ENCODE peak calls at places on chromosomes 12 and 14, in four cellular contexts. B is A549, P is dorsolateral prefrontal cortex, Y is AG04450. T is an unnamed sample.
A peak's percentile ranks its signal among the peaks of the same experiment; 100 is the strongest.

GRCh38 chr14:104976198-104977007 is 1.8 kb downstream of the AHNAK2 start:
- DNase-seq in B (peak; percentile 90), P (peak; percentile 75), Y (peak; percentile 46), T (peak; percentile 71)

GRCh38 chr12:83954071-83954789 is 958.4 kb downstream of the SLC6A15 start:
- DNase-seq in B (no peak), P (no peak), Y (no peak), T (no peak)

GRCh38 chr12:93979189-93979588 is 169.2 kb upstream of the PLXNC1 start:
- DNase-seq in B (peak; percentile 47), P (no peak), Y (no peak), T (peak; percentile 35)

GRCh38 chr14:61720302-61720677 is 25.0 kb downstream of the HIF1A start:
- DNase-seq in B (no peak), P (no peak), Y (no peak), T (no peak)

GRCh38 chr14:51491036-51491545 is 160.6 kb upstream of the FRMD6 start:
- DNase-seq in B (no peak), P (no peak), Y (no peak), T (no peak)

GRCh38 chr14:96648506-96649326 is 146.5 kb downstream of the PAPOLA start:
- DNase-seq in B (no peak), P (no peak), Y (no peak), T (no peak)

GRCh38 chr14:104115691-104116543 is 22.5 kb upstream of the KIF26A start:
- DNase-seq in B (no peak), P (no peak), Y (no peak), T (no peak)

GRCh38 chr12:124184456-124184855 is 110.4 kb upstream of the RFLNA start:
- DNase-seq in B (no peak), P (no peak), Y (no peak), T (no peak)

GRCh38 chr12:101866615-101867373 is 10.6 kb upstream of the DRAM1 start:
- DNase-seq in B (no peak), P (no peak), Y (no peak), T (no peak)

GRCh38 chr12:2057041-2057792 is 4.4 kb downstream of the CACNA1C start:
- DNase-seq in B (peak; percentile 49), P (peak; percentile 69), Y (no peak), T (no peak)

GRCh38 chr14:101017806-101018560 is 114.5 kb upstream of the RTL1 start:
- DNase-seq in B (no peak), P (no peak), Y (no peak), T (no peak)

GRCh38 chr14:31934767-31935266 is 142.3 kb upstream of the ARHGAP5 start:
- DNase-seq in B (peak; percentile 87), P (no peak), Y (no peak), T (peak; percentile 15)

GRCh38 chr12:10372534-10372931 is 17.3 kb downstream of the KLRK1 start:
- DNase-seq in B (no peak), P (no peak), Y (no peak), T (no peak)

GRCh38 chr14:92914087-92914656 is 8.8 kb upstream of the CHGA start:
- DNase-seq in B (no peak), P (no peak), Y (no peak), T (no peak)

DNA sequence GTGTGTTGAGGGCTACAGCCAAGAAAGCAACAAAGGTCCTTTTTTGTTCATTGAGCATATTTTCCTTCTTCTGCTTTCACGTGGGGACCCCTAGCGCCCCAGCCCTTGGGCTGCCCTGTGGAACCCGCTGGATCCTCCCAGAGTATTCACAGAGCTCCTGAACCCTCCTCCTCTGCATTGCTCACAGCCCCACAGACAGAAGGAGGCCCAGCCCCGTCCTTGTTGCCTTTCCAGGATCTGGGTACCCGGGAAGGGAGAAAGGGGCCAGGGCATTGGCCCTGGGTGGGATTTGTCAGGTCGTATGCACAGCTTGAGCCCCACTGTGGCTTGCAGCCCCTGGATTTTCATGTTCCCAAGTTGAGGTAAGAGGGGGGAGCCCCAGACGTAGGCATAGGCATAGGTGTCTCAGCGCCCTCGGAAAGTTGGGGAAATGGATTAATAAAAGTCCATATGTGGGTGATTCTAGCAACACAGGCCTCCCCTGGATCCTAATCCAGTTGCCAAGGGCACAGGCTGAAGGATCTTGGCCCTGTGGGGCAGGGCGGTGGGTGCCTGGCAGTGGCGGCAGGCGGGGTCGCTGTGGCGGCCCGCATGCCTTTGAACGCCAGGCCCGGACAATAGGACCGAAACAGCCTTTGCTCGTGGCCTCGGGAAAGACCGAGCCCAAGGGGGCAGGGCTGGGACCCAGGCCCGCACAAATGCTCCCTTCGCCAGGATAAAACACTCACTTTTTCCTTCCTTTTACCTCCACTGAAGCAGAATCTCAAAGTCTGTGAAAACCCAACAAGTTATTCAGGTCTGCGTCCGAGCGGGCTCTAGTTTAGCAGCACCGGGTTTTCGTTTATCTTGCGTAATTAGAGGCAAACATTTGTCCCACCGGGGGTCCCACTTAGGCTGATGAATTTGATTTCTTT is 3.0 kb upstream of the HOXC10 start:
- DNase-seq in B (no peak), P (no peak), Y (no peak), T (no peak)
- TF ChIP-seq CTCF in B (no peak), P (no peak), Y (no peak), T (no peak)

GRCh38 chr12:3962661-3963483 is 89.7 kb upstream of the PARP11 start:
- DNase-seq in B (no peak), P (no peak), Y (no peak), T (no peak)

GRCh38 chr12:3967556-3968160 is 94.5 kb upstream of the PARP11 start:
- DNase-seq in B (no peak), P (no peak), Y (no peak), T (no peak)

GRCh38 chr12:3961573-3961972 is 88.4 kb upstream of the PARP11 start:
- DNase-seq in B (no peak), P (no peak), Y (no peak), T (no peak)

GRCh38 chr12:3965096-3965495 is 91.9 kb upstream of the PARP11 start:
- DNase-seq in B (no peak), P (no peak), Y (no peak), T (no peak)

GRCh38 chr12:3964404-3964803 is 91.2 kb upstream of the PARP11 start:
- DNase-seq in B (peak; percentile 23), P (no peak), Y (no peak), T (no peak)
- TF ChIP-seq CTCF in B (no peak), P (peak; percentile 12), Y (peak; percentile 14), T (peak; percentile 52)

DNA sequence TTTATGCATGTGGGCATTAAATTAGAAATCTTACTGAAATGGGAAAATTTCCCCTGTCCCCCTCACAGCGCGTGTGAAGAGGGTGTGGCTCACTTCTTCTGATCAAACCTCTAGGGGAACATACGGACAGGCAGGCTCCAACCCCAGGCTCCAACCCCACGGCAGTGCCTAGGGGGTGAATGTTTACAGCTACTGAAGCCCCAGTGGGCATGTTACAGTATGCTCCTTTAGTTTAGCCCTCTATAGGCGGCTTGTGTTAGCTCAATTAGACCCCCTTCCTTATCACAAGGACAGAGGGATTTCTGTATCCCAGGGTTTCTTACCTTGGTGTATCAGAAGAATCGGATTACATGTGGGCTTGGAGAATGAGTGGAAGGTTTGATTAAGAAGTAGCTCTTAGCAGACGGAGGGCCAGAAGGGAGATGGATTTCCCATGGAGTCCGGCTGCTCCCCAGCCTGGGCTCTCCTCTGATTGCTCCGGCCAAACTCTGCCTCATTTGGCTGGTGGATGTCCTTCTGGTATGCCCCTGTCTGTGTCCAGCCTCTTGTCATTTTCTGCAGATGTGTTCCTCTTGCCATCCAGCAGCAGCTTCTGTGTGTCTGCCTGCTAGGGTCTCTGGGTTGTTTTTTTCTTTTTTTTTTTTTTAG is 223.7 kb downstream of the TMTC2 start:
- DNase-seq in B (no peak), P (no peak), Y (no peak), T (no peak)
- TF ChIP-seq CTCF in B (no peak), P (no peak), Y (no peak), T (no peak)

GRCh38 chr12:14416658-14417057 is 51.2 kb downstream of the ATF7IP start:
- DNase-seq in B (peak; percentile 22), P (no peak), Y (peak; percentile 82), T (peak; percentile 79)
- TF ChIP-seq CTCF in B (no peak), P (peak; percentile 24), Y (peak; percentile 55), T (peak; percentile 59)

DNA sequence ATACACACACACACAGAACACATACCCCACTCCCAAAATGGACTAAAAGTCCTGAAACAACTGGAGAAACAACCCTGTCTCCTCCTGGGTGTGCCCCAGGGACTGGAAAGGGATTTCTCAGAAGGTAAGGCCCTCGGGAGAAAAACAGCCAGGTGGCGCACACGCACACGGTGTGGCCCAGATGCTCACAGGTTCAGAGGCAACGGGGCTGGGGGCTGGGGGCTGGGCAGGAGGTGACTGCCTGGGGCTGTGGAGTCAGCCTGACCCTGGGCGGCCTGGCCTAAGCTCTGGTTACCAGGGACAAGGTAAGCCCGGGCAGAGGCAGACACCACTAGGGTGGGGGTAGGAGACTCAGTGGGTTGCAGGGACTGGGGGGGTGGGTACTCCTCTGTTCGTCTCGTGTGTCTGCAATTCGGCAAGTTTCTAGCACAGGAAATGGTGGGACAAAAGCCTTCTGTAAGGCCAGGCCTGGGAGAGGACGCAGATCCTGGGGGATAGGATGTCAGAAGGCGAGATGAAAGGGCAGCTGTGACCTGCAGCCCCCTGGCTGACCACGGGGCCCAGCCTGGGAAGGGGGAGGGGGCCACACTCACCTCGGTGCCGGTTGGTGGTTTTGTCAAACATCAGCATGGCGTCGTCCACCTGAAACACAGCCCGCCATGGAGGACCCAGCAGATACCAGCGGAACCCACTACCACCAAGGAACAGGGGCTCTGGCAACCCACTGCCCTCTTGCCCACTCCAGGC is 10.4 kb downstream of the MSI1 start:
- DNase-seq in B (no peak), P (no peak), Y (no peak), T (no peak)
- TF ChIP-seq CTCF in B (no peak), P (no peak), Y (no peak), T (no peak)

DNA sequence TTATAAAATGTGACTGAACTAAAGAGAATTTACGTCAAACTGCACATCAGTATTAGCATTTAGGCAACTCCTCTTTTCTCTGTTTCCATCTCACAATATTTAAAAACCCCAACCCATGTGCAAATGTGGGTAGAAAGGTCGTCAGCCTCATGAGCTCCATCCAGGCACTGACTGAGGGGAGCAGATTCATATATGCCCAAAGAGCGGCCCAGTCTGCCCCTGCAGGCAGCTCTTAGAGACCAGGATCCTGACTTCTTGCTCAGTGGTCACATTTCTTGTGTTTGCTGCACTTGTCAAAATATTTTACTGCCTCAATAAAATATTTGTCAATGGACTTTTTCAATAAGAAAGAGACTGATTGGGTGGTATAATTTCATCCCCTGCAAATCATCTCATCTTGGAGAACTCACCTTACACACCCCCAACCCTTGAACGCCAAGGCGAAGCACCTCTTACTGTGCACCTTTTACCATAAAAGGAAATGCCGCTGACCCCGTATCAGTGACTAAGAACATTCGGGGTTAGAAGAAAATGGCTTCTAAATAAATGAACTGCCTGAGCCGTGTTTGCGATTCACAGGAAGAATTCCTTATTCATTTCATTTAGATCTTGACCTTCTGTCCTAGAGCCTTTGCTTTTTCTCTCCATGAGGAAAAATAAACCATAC is 418.8 kb downstream of the BCL11B start:
- DNase-seq in B (no peak), P (no peak), Y (no peak), T (no peak)
- TF ChIP-seq CTCF in B (no peak), P (no peak), Y (no peak), T (no peak)

T was measured in HFFc6.